ENCODE peak calls at places on chromosomes 4 and X, in nine cellular contexts. B, Q, H, O, T, S, C, F and I are unnamed samples.

GRCh38 chr4:169272265-169272886 is 1.6 kb upstream of the SH3RF1 start:
- DNase-seq in B (peak; percentile 64), Q (no peak), H (peak; percentile 86), O (no peak), T (peak; percentile 48), S (no peak), C (no peak), F (no peak), I (no peak)

GRCh38 chrX:115898382-115899001 is 272.1 kb upstream of the AGTR2 start:
- DNase-seq in B (no peak), Q (no peak), H (no peak), O (no peak), T (peak; percentile 21), S (no peak), C (no peak), F (no peak), I (peak; percentile 0)

GRCh38 chr4:4812145-4812782 is 47.2 kb upstream of the MSX1 start:
- DNase-seq in B (no peak), Q (no peak), H (no peak), O (no peak), T (no peak), S (no peak), C (no peak), F (no peak), I (no peak)

GRCh38 chr4:124179521-124180186 is 532.9 kb downstream of the ANKRD50 start:
- DNase-seq in B (no peak), Q (no peak), H (no peak), O (no peak), T (no peak), S (no peak), C (no peak), F (no peak), I (no peak)

GRCh38 chrX:132463411-132463810 is 25.4 kb downstream of the MBNL3 start:
- DNase-seq in B (no peak), Q (peak; percentile 42), H (no peak), O (peak; percentile 7), T (no peak), S (no peak), C (no peak), F (no peak), I (peak; percentile 45)

GRCh38 chr4:168384437-168385141 is 66.0 kb upstream of the DDX60 start:
- DNase-seq in B (no peak), Q (no peak), H (peak; percentile 28), O (no peak), T (no peak), S (no peak), C (no peak), F (no peak), I (peak; percentile 92)

GRCh38 chr4:111074523-111075114 is 451.7 kb upstream of the PITX2 start:
- DNase-seq in B (no peak), Q (no peak), H (no peak), O (no peak), T (no peak), S (no peak), C (no peak), F (no peak), I (no peak)

GRCh38 chr4:41028392-41029076 is 185.8 kb downstream of the APBB2 start:
- DNase-seq in B (no peak), Q (no peak), H (peak; percentile 9), O (no peak), T (peak; percentile 41), S (no peak), C (no peak), F (no peak), I (no peak)

GRCh38 chr4:77336411-77337142 is 179.6 kb downstream of the CCNG2 start:
- DNase-seq in B (no peak), Q (no peak), H (peak; percentile 23), O (no peak), T (no peak), S (peak; percentile 23), C (no peak), F (no peak), I (no peak)

GRCh38 chrX:2499507-2499906 is 1.3 kb downstream of the DHRSX start:
- DNase-seq in B (no peak), Q (no peak), H (no peak), O (no peak), T (no peak), S (no peak), C (no peak), F (no peak), I (no peak)

GRCh38 chr4:13514722-13515121 is 29.6 kb downstream of the NKX3-2 start:
- DNase-seq in B (no peak), Q (no peak), H (no peak), O (no peak), T (no peak), S (no peak), C (no peak), F (no peak), I (no peak)

GRCh38 chr4:88958080-88958479 is 98.9 kb downstream of the FAM13A start:
- DNase-seq in B (no peak), Q (no peak), H (no peak), O (no peak), T (no peak), S (no peak), C (no peak), F (no peak), I (no peak)

GRCh38 chr4:48370260-48371134 is 29.2 kb downstream of the SLAIN2 start:
- DNase-seq in B (no peak), Q (no peak), H (no peak), O (no peak), T (peak; percentile 49), S (no peak), C (no peak), F (no peak), I (peak; percentile 8)

GRCh38 chrX:101659601-101660063 is at the start of gene ARMCX2:
- DNase-seq in B (peak; percentile 84), Q (peak; percentile 18), H (peak; percentile 79), O (peak; percentile 15), T (peak; percentile 63), S (no peak), C (no peak), F (no peak), I (no peak)

GRCh38 chr4:149889976-149890375 is 74.3 kb upstream of the IQCM start:
- DNase-seq in B (peak; percentile 13), Q (no peak), H (no peak), O (no peak), T (no peak), S (no peak), C (no peak), F (no peak), I (no peak)

GRCh38 chrX:70664726-70665125 is 220.1 kb downstream of the DLG3 start:
- DNase-seq in B (peak; percentile 20), Q (peak; percentile 6), H (peak; percentile 60), O (no peak), T (peak; percentile 22), S (peak; percentile 2), C (no peak), F (no peak), I (peak; percentile 42)

GRCh38 chr4:633406-633805 is 8.0 kb downstream of the PDE6B start:
- DNase-seq in B (no peak), Q (no peak), H (no peak), O (no peak), T (no peak), S (no peak), C (no peak), F (no peak), I (no peak)

GRCh38 chr4:165944900-165945299 is 71.9 kb downstream of the TLL1 start:
- DNase-seq in B (no peak), Q (no peak), H (no peak), O (no peak), T (no peak), S (no peak), C (no peak), F (no peak), I (no peak)

GRCh38 chrX:68462653-68463052 is 29.4 kb upstream of the OPHN1 start:
- DNase-seq in B (no peak), Q (peak; percentile 16), H (peak; percentile 52), O (peak; percentile 9), T (peak; percentile 27), S (no peak), C (no peak), F (no peak), I (peak; percentile 82)

GRCh38 chr4:111230265-111230664 is 607.4 kb upstream of the PITX2 start:
- DNase-seq in B (peak; percentile 3), Q (no peak), H (peak; percentile 38), O (no peak), T (no peak), S (no peak), C (no peak), F (no peak), I (no peak)

GRCh38 chrX:8738588-8739189 is 6.8 kb upstream of the ANOS1 start:
- DNase-seq in B (peak; percentile 16), Q (peak; percentile 49), H (peak; percentile 60), O (peak; percentile 5), T (peak; percentile 26), S (no peak), C (no peak), F (no peak), I (peak; percentile 57)

GRCh38 chr4:145808021-145808650 is 128.2 kb downstream of the C4orf51 start:
- DNase-seq in B (peak; percentile 84), Q (peak; percentile 74), H (peak; percentile 97), O (peak; percentile 64), T (peak; percentile 91), S (peak; percentile 87), C (no peak), F (no peak), I (peak; percentile 89)

GRCh38 chr4:105472871-105473339 is 957 bp downstream of the PPA2 start:
- DNase-seq in B (no peak), Q (peak; percentile 87), H (peak; percentile 62), O (no peak), T (no peak), S (no peak), C (no peak), F (no peak), I (no peak)

GRCh38 chr4:53522334-53522733 is 69.0 kb downstream of the LNX1 start:
- DNase-seq in B (no peak), Q (no peak), H (no peak), O (no peak), T (no peak), S (no peak), C (no peak), F (no peak), I (no peak)

GRCh38 chr4:11487876-11488545 is 59.3 kb upstream of the HS3ST1 start:
- DNase-seq in B (no peak), Q (no peak), H (no peak), O (no peak), T (no peak), S (no peak), C (no peak), F (no peak), I (peak; percentile 65)

GRCh38 chr4:105596676-105597075 is 44.3 kb downstream of the ARHGEF38 start:
- DNase-seq in B (no peak), Q (no peak), H (no peak), O (no peak), T (no peak), S (no peak), C (no peak), F (no peak), I (no peak)

GRCh38 chr4:137414802-137415201 is 117.5 kb downstream of the PCDH18 start:
- DNase-seq in B (no peak), Q (no peak), H (no peak), O (no peak), T (no peak), S (no peak), C (no peak), F (no peak), I (no peak)